ENCODE peak calls at places on chromosomes 6 and 20, in seven cellular contexts. X is ACHN, K is amniotic stem cell, P is mesenchymal stem cell, I is EL, G is fibroblast of the conjunctiva, Z is NCI-H2171 treated with DMSO at 0.1 percent for 48 hours. B is an unnamed sample.

GRCh38 chr20:42391807-42392206 is 773.6 kb upstream of the CHD6 start:
- DNase-seq in X (no peak), K (no peak), P (no peak), I (no peak), G (no peak), Z (no peak), B (no peak)

GRCh38 chr6:11423667-11424066 is 113.9 kb upstream of the TMEM170B start:
- DNase-seq in X (no peak), K (no peak), P (no peak), I (no peak), G (no peak), Z (no peak), B (no peak)

GRCh38 chr6:167855825-167856425 is 29.2 kb downstream of the AFDN start:
- DNase-seq in X (peak), K (peak), P (peak), I (peak), G (peak), Z (no peak), B (no peak)

GRCh38 chr6:34527751-34528670 is 28.1 kb downstream of the SPDEF start:
- DNase-seq in X (no peak), K (no peak), P (no peak), I (no peak), G (no peak), Z (peak), B (no peak)

GRCh38 chr6:9657994-9658393 is 756.9 kb downstream of the TFAP2A start:
- DNase-seq in X (no peak), K (no peak), P (no peak), I (peak), G (no peak), Z (no peak), B (no peak)

GRCh38 chr6:38713812-38714211 is 1.3 kb upstream of the DNAH8 start:
- DNase-seq in X (no peak), K (no peak), P (no peak), I (no peak), G (no peak), Z (peak), B (no peak)

GRCh38 chr20:8438748-8439147 is 306.7 kb downstream of the PLCB1 start:
- DNase-seq in X (no peak), K (no peak), P (no peak), I (no peak), G (no peak), Z (no peak), B (no peak)

GRCh38 chr20:49660912-49661311 is 52.8 kb downstream of the B4GALT5 start:
- DNase-seq in X (no peak), K (no peak), P (no peak), I (no peak), G (no peak), Z (no peak), B (no peak)

GRCh38 chr20:47038581-47039560 is 144.2 kb downstream of the EYA2 start:
- DNase-seq in X (no peak), K (no peak), P (no peak), I (no peak), G (no peak), Z (no peak), B (no peak)

GRCh38 chr6:75528423-75528822 is 34.8 kb upstream of the FILIP1 start:
- DNase-seq in X (no peak), K (no peak), P (peak), I (no peak), G (no peak), Z (no peak), B (no peak)

GRCh38 chr20:34302312-34302722 is 838 bp downstream of the AHCY start:
- DNase-seq in X (peak), K (no peak), P (peak), I (peak), G (no peak), Z (no peak), B (no peak)

GRCh38 chr6:42295181-42295580 is 77.5 kb upstream of the MRPS10 start:
- DNase-seq in X (no peak), K (no peak), P (no peak), I (no peak), G (no peak), Z (no peak), B (no peak)

GRCh38 chr6:135922746-135923145 is 71.2 kb downstream of the PDE7B start:
- DNase-seq in X (no peak), K (no peak), P (no peak), I (peak), G (peak), Z (no peak), B (no peak)

GRCh38 chr6:125104425-125104824 is 49.1 kb upstream of the TPD52L1 start:
- DNase-seq in X (no peak), K (no peak), P (peak), I (peak), G (no peak), Z (peak), B (no peak)

GRCh38 chr6:1858191-1858590 is 248.5 kb downstream of the FOXC1 start:
- DNase-seq in X (no peak), K (no peak), P (no peak), I (no peak), G (peak), Z (no peak), B (no peak)

GRCh38 chr20:5397418-5397817 is 80.7 kb upstream of the PROKR2 start:
- DNase-seq in X (peak), K (no peak), P (no peak), I (no peak), G (no peak), Z (no peak), B (no peak)

GRCh38 chr6:36897629-36898028 is 11.9 kb downstream of the C6orf89 start:
- DNase-seq in X (peak), K (no peak), P (no peak), I (no peak), G (no peak), Z (no peak), B (no peak)

GRCh38 chr20:1465470-1466210 is 1.0 kb downstream of the NSFL1C start:
- DNase-seq in X (no peak), K (no peak), P (no peak), I (no peak), G (no peak), Z (no peak), B (no peak)

GRCh38 chr6:14729186-14729871 is 516.5 kb upstream of the JARID2 start:
- DNase-seq in X (no peak), K (no peak), P (no peak), I (no peak), G (no peak), Z (peak), B (peak)

GRCh38 chr20:58847483-58847882 is 3.2 kb downstream of the GNAS-AS1 start:
- DNase-seq in X (no peak), K (no peak), P (no peak), I (no peak), G (no peak), Z (no peak), B (no peak)

GRCh38 chr6:77816766-77817270 is 164.0 kb downstream of the MEI4 start:
- DNase-seq in X (no peak), K (no peak), P (no peak), I (no peak), G (no peak), Z (no peak), B (no peak)

GRCh38 chr6:141291322-141291721 is 841.4 kb upstream of the GJE1 start:
- DNase-seq in X (no peak), K (no peak), P (peak), I (no peak), G (no peak), Z (no peak), B (no peak)

GRCh38 chr6:125906158-125906998 is 50.2 kb upstream of the HINT3 start:
- DNase-seq in X (peak), K (no peak), P (peak), I (peak), G (no peak), Z (peak), B (no peak)

GRCh38 chr6:53059648-53060589 is 5.3 kb upstream of the FBXO9 start:
- DNase-seq in X (no peak), K (no peak), P (no peak), I (no peak), G (no peak), Z (no peak), B (no peak)

GRCh38 chr20:34017610-34018009 is 23.9 kb downstream of the RALY start:
- DNase-seq in X (peak), K (peak), P (peak), I (peak), G (no peak), Z (no peak), B (no peak)

GRCh38 chr20:51487076-51487475 is 55.4 kb downstream of the NFATC2 start:
- DNase-seq in X (no peak), K (no peak), P (no peak), I (no peak), G (no peak), Z (peak), B (no peak)

GRCh38 chr6:3296113-3296512 is 37.4 kb downstream of the PSMG4 start:
- DNase-seq in X (no peak), K (no peak), P (no peak), I (no peak), G (no peak), Z (no peak), B (no peak)

GRCh38 chr6:162294030-162294429 is 433.5 kb downstream of the PRKN start:
- DNase-seq in X (no peak), K (no peak), P (no peak), I (no peak), G (no peak), Z (no peak), B (no peak)

GRCh38 chr20:1993986-1994385 is at the start of gene PDYN:
- DNase-seq in X (no peak), K (no peak), P (no peak), I (no peak), G (no peak), Z (no peak), B (no peak)

GRCh38 chr6:124010574-124010973 is 206.9 kb downstream of the NKAIN2 start:
- DNase-seq in X (no peak), K (no peak), P (no peak), I (no peak), G (no peak), Z (no peak), B (no peak)

GRCh38 chr20:54107600-54108393 is 37.4 kb upstream of the BCAS1 start:
- DNase-seq in X (no peak), K (no peak), P (no peak), I (no peak), G (no peak), Z (no peak), B (no peak)

GRCh38 chr20:38873050-38873581 is 53.1 kb upstream of the FAM83D start:
- DNase-seq in X (no peak), K (no peak), P (no peak), I (no peak), G (no peak), Z (no peak), B (peak)

GRCh38 chr6:169652896-169653295 is 48.9 kb downstream of the WDR27 start:
- DNase-seq in X (no peak), K (no peak), P (no peak), I (no peak), G (no peak), Z (no peak), B (no peak)

GRCh38 chr6:53544050-53544499 is 826 bp downstream of the GCLC start:
- DNase-seq in X (peak), K (no peak), P (peak), I (peak), G (no peak), Z (no peak), B (no peak)

GRCh38 chr6:127938701-127939100 is 37.8 kb upstream of the THEMIS start:
- DNase-seq in X (peak), K (peak), P (peak), I (peak), G (peak), Z (no peak), B (no peak)

B was measured in naive B cell.